ENCODE peak calls at places on chromosome 21, in six cellular contexts. R, T, N, B, Z and L are unnamed samples.

GRCh38 chr21:21412096-21412495 is 413.9 kb downstream of the NCAM2 start:
- DNase-seq in B (no peak), R (no peak), N (no peak), T (no peak), Z (no peak), L (no peak)

GRCh38 chr21:42648606-42649005 is 4.8 kb upstream of the PDE9A start:
- DNase-seq in T (no peak), B (no peak), N (no peak), R (no peak), Z (no peak), L (no peak)

GRCh38 chr21:16264314-16264713 is 534.5 kb downstream of the USP25 start:
- DNase-seq in T (no peak), N (no peak), B (no peak), Z (no peak), R (no peak), L (no peak)

GRCh38 chr21:15159382-15160020 is 94.7 kb upstream of the NRIP1 start:
- DNase-seq in N (no peak), Z (no peak), T (no peak), R (no peak), B (no peak), L (peak; percentile 4)

GRCh38 chr21:43207043-43207315 is 38.2 kb downstream of the CRYAA start:
- DNase-seq in N (no peak), Z (no peak), T (no peak), B (no peak), R (no peak), L (no peak)

GRCh38 chr21:18743523-18743922 is 339.9 kb upstream of the TMPRSS15 start:
- DNase-seq in B (no peak), T (no peak), R (no peak), N (no peak), Z (no peak), L (no peak)

GRCh38 chr21:36656138-36656537 is 42.8 kb upstream of the SIM2 start:
- DNase-seq in N (no peak), Z (no peak), R (peak; percentile 30), B (no peak), T (no peak), L (no peak)

GRCh38 chr21:39670741-39671140 is 58.0 kb downstream of the B3GALT5 start:
- DNase-seq in N (no peak), T (no peak), R (no peak), B (no peak), Z (no peak), L (no peak)

GRCh38 chr21:19523066-19523465 is 1119.5 kb upstream of the TMPRSS15 start:
- DNase-seq in B (no peak), N (no peak), Z (no peak), T (no peak), R (no peak), L (no peak)

GRCh38 chr21:42521384-42521783 is 7.7 kb downstream of the SLC37A1 start:
- DNase-seq in T (no peak), N (no peak), R (no peak), B (peak; percentile 27), Z (no peak), L (no peak)

GRCh38 chr21:38769253-38769780 is 36.4 kb upstream of the ETS2 start:
- DNase-seq in T (no peak), N (no peak), B (no peak), R (no peak), Z (no peak), L (no peak)

GRCh38 chr21:29078884-29079765 is 5.7 kb upstream of the CCT8 start:
- DNase-seq in N (no peak), T (peak; percentile 40), Z (peak; percentile 69), B (no peak), R (no peak), L (peak; percentile 23)

GRCh38 chr21:25457411-25457810 is 149.9 kb downstream of the MRPL39 start:
- DNase-seq in R (no peak), Z (no peak), N (peak; percentile 33), B (no peak), T (no peak), L (no peak)

GRCh38 chr21:39788383-39788782 is 43.4 kb downstream of the IGSF5 start:
- DNase-seq in Z (peak; percentile 92), R (peak; percentile 94), T (peak; percentile 45), N (peak; percentile 80), B (peak; percentile 79), L (no peak)

GRCh38 chr21:21002137-21002536 is 3.9 kb downstream of the NCAM2 start:
- DNase-seq in T (no peak), N (no peak), Z (no peak), B (no peak), R (no peak), L (no peak)

GRCh38 chr21:45542667-45543370 is 579 bp upstream of the SLC19A1 start:
- DNase-seq in B (peak; percentile 74), Z (peak; percentile 7), T (no peak), R (peak; percentile 18), N (no peak), L (no peak)

GRCh38 chr21:45543371-45543709 is 1.1 kb upstream of the SLC19A1 start:
- DNase-seq in T (no peak), N (no peak), B (peak; percentile 67), R (peak; percentile 17), Z (peak; percentile 1), L (no peak)

GRCh38 chr21:45543710-45544448 is 1.6 kb upstream of the SLC19A1 start:
- DNase-seq in N (no peak), B (peak; percentile 66), T (no peak), Z (peak; percentile 0), R (peak; percentile 17), L (no peak)

GRCh38 chr21:45541221-45542039 is 810 bp downstream of the SLC19A1 start:
- DNase-seq in T (peak; percentile 57), R (peak; percentile 54), B (peak; percentile 90), N (peak; percentile 99), Z (peak; percentile 80), L (peak; percentile 79)

GRCh38 chr21:45542242-45542666 is at the start of gene SLC19A1:
- DNase-seq in Z (peak; percentile 77), T (no peak), B (peak; percentile 77), N (peak; percentile 99), R (peak; percentile 24), L (peak; percentile 80)
- TF ChIP-seq POLR2A in Z (peak; percentile 22), T (no peak), B (no peak), N (peak; percentile 64), R (no peak), L (no peak)

DNA sequence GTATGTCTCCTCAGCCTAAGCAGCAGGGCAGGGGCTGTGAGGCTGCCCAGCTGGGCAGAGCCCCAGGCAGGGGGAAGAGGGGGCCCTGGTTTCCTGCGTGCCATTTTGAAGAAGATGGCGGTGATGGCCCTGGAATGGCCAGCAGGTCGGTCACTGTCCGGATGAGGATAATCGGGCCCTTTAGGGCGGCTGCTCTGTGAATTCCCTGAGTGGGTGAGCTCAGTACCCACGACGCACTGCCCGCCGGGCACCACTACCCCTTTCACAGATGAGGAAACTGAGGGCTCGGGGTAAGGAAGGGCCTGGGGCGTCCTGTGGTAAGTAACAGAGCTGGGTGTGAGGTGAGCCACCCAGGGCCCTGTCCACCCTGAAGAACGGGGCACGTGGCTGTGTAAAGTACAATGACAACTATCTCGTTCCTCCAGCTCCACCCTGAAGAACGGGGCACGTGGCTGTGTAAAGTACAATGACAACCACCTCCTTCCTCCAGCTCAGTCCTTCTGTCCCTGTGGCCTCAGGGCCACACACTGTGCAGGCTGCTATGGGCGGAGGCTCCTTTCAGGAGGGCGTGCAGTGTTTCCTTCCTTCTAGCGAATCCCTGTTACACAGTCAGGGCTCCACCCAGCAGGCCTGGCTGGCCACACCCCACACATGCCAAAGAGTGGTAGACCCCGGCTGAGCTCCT is 23.2 kb downstream of the ITGB2 start:
- DNase-seq in Z (no peak), N (no peak), R (no peak), B (no peak), T (no peak), L (peak; percentile 22)
- TF ChIP-seq POLR2A in Z (no peak), N (no peak), R (no peak), B (no peak), T (no peak), L (no peak)

DNA sequence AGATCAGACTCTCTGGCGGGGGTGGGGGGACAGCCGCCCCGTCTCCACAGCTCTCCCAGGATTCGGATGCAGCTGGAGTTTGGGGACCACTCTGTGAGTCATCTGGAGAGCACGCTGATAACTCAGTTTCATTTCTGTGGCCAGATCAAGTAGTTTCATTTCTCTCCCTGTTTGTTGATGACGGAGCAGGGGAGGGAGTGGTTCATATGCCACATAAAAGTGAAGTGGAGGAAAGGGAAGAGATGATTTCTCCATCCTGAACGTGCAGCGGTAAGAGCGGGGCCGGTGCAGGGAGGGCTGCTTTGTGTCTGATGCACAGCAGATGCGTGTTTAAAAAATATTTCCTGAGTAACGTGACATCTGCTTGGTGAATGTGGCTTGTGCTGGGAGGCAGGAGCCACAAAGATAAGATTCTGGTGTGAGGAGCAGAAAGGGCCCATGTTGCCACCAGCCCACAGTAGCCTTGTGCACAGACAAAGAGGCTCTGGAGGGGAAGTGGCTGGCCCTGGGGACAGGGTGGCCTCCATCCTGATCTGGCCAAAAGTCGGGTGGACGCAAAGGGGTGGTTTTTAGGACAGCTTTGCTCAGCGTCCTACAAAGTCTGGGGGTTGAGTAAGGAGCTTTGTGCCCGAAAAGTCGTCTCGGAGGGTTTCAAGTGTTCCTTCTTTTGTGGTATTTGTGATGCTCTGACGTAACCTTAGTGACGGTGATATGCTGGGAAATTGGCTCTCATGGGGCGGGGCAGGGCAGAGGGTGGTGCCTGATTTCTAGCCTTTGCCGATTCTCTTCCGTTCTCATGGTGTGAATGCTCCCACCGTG is at the start of gene MX2:
- DNase-seq in R (peak; percentile 57), T (peak; percentile 86), B (peak; percentile 85), Z (peak; percentile 44), N (peak; percentile 71), L (no peak)
- TF ChIP-seq POLR2A in R (no peak), T (peak; percentile 15), B (no peak), Z (no peak), N (peak; percentile 45), L (no peak)

GRCh38 chr21:34615487-34615814 is 538 bp upstream of the RCAN1 start:
- DNase-seq in B (no peak), N (no peak), R (no peak), Z (no peak), T (no peak), L (no peak)

GRCh38 chr21:34614443-34614692 is 545 bp downstream of the RCAN1 start:
- DNase-seq in B (no peak), N (no peak), T (no peak), R (no peak), Z (no peak), L (no peak)

GRCh38 chr21:34613679-34614442 is 1.1 kb downstream of the RCAN1 start:
- DNase-seq in Z (peak; percentile 25), N (no peak), R (no peak), T (no peak), B (no peak), L (peak; percentile 31)

GRCh38 chr21:34612557-34612956 is 2.4 kb downstream of the RCAN1 start:
- DNase-seq in R (no peak), N (no peak), B (no peak), Z (no peak), T (no peak), L (no peak)

DNA sequence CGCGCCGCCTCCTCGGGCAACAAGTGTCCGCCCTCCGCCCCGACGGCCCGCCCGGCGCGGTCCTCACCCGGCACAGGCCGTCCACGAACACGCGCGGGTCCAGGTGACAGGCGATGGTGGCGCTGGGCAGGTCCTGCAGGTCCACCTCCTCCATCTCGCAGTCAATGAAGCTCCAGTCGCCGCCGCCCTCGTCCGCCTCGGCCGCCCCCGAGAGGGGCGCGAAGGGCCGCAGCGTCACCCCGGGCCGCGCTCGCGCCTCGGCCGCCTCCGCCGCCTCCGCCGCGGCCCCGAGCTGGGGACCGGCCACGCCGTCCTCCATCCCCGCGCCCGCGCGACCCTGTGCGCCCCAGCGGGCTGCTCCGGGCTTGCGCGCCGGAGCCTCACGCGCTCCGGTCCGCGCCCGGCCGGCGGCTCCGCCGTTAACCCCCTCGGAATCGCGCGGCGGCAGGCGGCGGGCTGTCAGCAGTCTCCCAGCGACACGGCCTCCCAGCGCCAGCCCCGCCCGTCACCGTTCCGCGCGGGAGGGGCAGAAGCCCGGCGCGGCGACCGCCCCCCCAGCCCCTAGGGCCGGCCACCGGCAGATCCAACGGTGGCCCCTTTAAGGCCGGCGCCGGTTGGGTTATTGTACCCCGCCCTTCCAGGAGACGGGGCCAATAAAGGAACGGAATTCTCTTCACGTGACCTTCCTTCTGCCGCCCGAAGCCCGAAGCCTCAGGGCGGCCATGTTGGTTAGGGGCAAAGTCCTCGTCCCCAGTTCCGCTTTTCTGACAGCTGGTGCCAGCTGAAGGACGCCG is at the start of gene RCAN1:
- DNase-seq in T (peak; percentile 88), Z (peak; percentile 93), N (peak; percentile 91), B (peak; percentile 95), R (peak; percentile 88), L (peak; percentile 94)
- TF ChIP-seq POLR2A in T (peak; percentile 25), Z (peak; percentile 19), N (peak; percentile 39), B (peak; percentile 17), R (no peak), L (peak; percentile 38)